ENCODE peak calls at places on chromosome 13, in ten cellular contexts. M, L, S, K, D, R, C, X, U and W are unnamed samples.

GRCh38 chr13:39605677-39606320 is 2.8 kb upstream of the LHFPL6 start:
- DNase-seq in M (no peak), K (no peak), D (no peak), S (no peak), C (no peak), X (no peak), R (no peak), U (no peak), L (no peak), W (no peak)

GRCh38 chr13:39036212-39036611 is 1.7 kb downstream of the PROSER1 start:
- DNase-seq in R (no peak), K (peak; percentile 55), L (no peak), U (no peak), C (no peak), X (peak; percentile 19), S (no peak), M (no peak), D (peak; percentile 24), W (no peak)

GRCh38 chr13:65889368-65889767 is 1340.8 kb downstream of the PCDH9 start:
- DNase-seq in M (no peak), U (no peak), X (no peak), S (no peak), K (peak; percentile 34), L (no peak), C (no peak), D (no peak), R (no peak), W (no peak)

GRCh38 chr13:46675016-46675415 is 121.9 kb downstream of the ESD start:
- DNase-seq in C (no peak), K (no peak), U (no peak), L (no peak), D (no peak), M (no peak), X (no peak), R (no peak), S (no peak), W (no peak)

GRCh38 chr13:50208826-50209335 is 193.6 kb downstream of the KCNRG start:
- DNase-seq in C (peak; percentile 98), D (peak; percentile 56), M (peak; percentile 48), R (peak; percentile 14), S (no peak), K (peak; percentile 92), U (peak; percentile 60), L (no peak), X (no peak), W (no peak)

GRCh38 chr13:27170521-27171243 is 929 bp downstream of the USP12 start:
- DNase-seq in U (peak; percentile 70), K (peak; percentile 42), C (no peak), M (peak; percentile 36), S (no peak), R (no peak), D (peak; percentile 79), L (peak; percentile 19), X (no peak), W (peak; percentile 13)

GRCh38 chr13:94749162-94749561 is 36.8 kb upstream of the SOX21 start:
- DNase-seq in X (no peak), R (no peak), M (no peak), L (no peak), U (no peak), K (no peak), S (no peak), C (no peak), D (no peak), W (no peak)

GRCh38 chr13:98837896-98838295 is 85.4 kb upstream of the SLC15A1 start:
- DNase-seq in S (no peak), K (no peak), L (no peak), X (no peak), M (no peak), U (no peak), C (no peak), R (no peak), D (no peak), W (no peak)

GRCh38 chr13:19864339-19865309 is 1.2 kb upstream of the ZMYM5 start:
- DNase-seq in S (no peak), U (peak; percentile 76), L (peak; percentile 42), K (peak; percentile 79), R (peak; percentile 28), M (peak; percentile 45), C (peak; percentile 67), X (peak; percentile 44), D (peak; percentile 31), W (no peak)

GRCh38 chr13:34174671-34175145 is 356.8 kb downstream of the RFC3 start:
- DNase-seq in S (no peak), D (no peak), L (no peak), C (no peak), R (no peak), K (peak; percentile 88), X (no peak), M (no peak), U (no peak), W (no peak)

GRCh38 chr13:46341112-46341711 is 45.8 kb downstream of the RUBCNL start:
- DNase-seq in X (peak; percentile 32), D (no peak), L (no peak), S (no peak), M (no peak), K (peak; percentile 67), R (peak; percentile 25), U (no peak), C (peak; percentile 87), W (no peak)

GRCh38 chr13:27463500-27463899 is 13.1 kb upstream of the MTIF3 start:
- DNase-seq in K (no peak), X (no peak), S (no peak), R (no peak), U (no peak), C (no peak), D (no peak), L (no peak), M (no peak), W (no peak)

GRCh38 chr13:76965759-76966421 is 17.6 kb downstream of the ACOD1 start:
- DNase-seq in R (no peak), L (no peak), C (peak; percentile 62), X (no peak), U (peak; percentile 61), K (peak; percentile 85), D (no peak), S (no peak), M (peak; percentile 55), W (peak; percentile 46)

GRCh38 chr13:39450176-39450575 is 152.8 kb downstream of the LHFPL6 start:
- DNase-seq in D (no peak), C (no peak), L (no peak), U (no peak), X (no peak), K (no peak), M (no peak), R (no peak), S (no peak), W (no peak)

GRCh38 chr13:97205465-97205864 is 16.7 kb upstream of the MBNL2 start:
- DNase-seq in X (no peak), K (no peak), R (no peak), D (no peak), U (no peak), M (no peak), S (no peak), C (no peak), L (no peak), W (no peak)